ENCODE peak calls at places on chromosomes 2 and 18, in five cellular contexts. One of them, this sample, is unnamed.

GRCh38 chr2:25311866-25312575 is 29.7 kb downstream of the DNMT3A start:
- DNase-seq in tibial artery: no peak
- DNase-seq in progenitor cell of endocrine pancreas: no peak
- DNase-seq in psoas muscle: peak
- DNase-seq in cardiac fibroblast: no peak
- DNase-seq in this sample: no peak

GRCh38 chr18:79387214-79387613 is 8.5 kb upstream of the NFATC1 start:
- DNase-seq in progenitor cell of endocrine pancreas: no peak
- DNase-seq in tibial artery: no peak
- DNase-seq in cardiac fibroblast: no peak
- DNase-seq in psoas muscle: no peak
- DNase-seq in this sample: no peak

GRCh38 chr18:7514796-7515440 is 52.2 kb upstream of the PTPRM start:
- DNase-seq in tibial artery: no peak
- DNase-seq in cardiac fibroblast: no peak
- DNase-seq in psoas muscle: no peak
- DNase-seq in progenitor cell of endocrine pancreas: peak
- DNase-seq in this sample: no peak

GRCh38 chr2:43513216-43513615 is 82.6 kb downstream of the THADA start:
- DNase-seq in progenitor cell of endocrine pancreas: no peak
- DNase-seq in cardiac fibroblast: no peak
- DNase-seq in tibial artery: no peak
- DNase-seq in psoas muscle: no peak
- DNase-seq in this sample: no peak

GRCh38 chr2:124640221-124640750 is 615.2 kb downstream of the CNTNAP5 start:
- DNase-seq in tibial artery: no peak
- DNase-seq in cardiac fibroblast: no peak
- DNase-seq in progenitor cell of endocrine pancreas: no peak
- DNase-seq in psoas muscle: no peak
- DNase-seq in this sample: no peak

GRCh38 chr2:173232956-173233744 is 121.5 kb upstream of the CDCA7 start:
- DNase-seq in cardiac fibroblast: peak
- DNase-seq in tibial artery: no peak
- DNase-seq in psoas muscle: no peak
- DNase-seq in progenitor cell of endocrine pancreas: no peak
- DNase-seq in this sample: no peak

GRCh38 chr2:97901862-97902261 is 93.9 kb downstream of the TMEM131 start:
- DNase-seq in progenitor cell of endocrine pancreas: no peak
- DNase-seq in cardiac fibroblast: no peak
- DNase-seq in psoas muscle: no peak
- DNase-seq in tibial artery: no peak
- DNase-seq in this sample: no peak

GRCh38 chr2:8679827-8680731 is 1.8 kb upstream of the ID2 start:
- DNase-seq in tibial artery: peak
- DNase-seq in cardiac fibroblast: peak
- DNase-seq in psoas muscle: no peak
- DNase-seq in progenitor cell of endocrine pancreas: no peak
- DNase-seq in this sample: no peak

GRCh38 chr2:238155051-238155760 is 3.6 kb upstream of the ERFE start:
- DNase-seq in tibial artery: no peak
- DNase-seq in progenitor cell of endocrine pancreas: no peak
- DNase-seq in cardiac fibroblast: peak
- DNase-seq in psoas muscle: peak
- DNase-seq in this sample: no peak

GRCh38 chr18:8952796-8953760 is 149.4 kb upstream of the NDUFV2 start:
- DNase-seq in progenitor cell of endocrine pancreas: no peak
- DNase-seq in cardiac fibroblast: peak
- DNase-seq in psoas muscle: no peak
- DNase-seq in tibial artery: no peak
- DNase-seq in this sample: no peak

GRCh38 chr2:217802261-217802660 is 200.5 kb downstream of the TNS1 start:
- DNase-seq in cardiac fibroblast: no peak
- DNase-seq in psoas muscle: peak
- DNase-seq in tibial artery: peak
- DNase-seq in progenitor cell of endocrine pancreas: no peak
- DNase-seq in this sample: no peak

GRCh38 chr18:61998957-61999356 is 106.2 kb upstream of the RNF152 start:
- DNase-seq in cardiac fibroblast: peak
- DNase-seq in progenitor cell of endocrine pancreas: no peak
- DNase-seq in tibial artery: no peak
- DNase-seq in psoas muscle: no peak
- DNase-seq in this sample: no peak

GRCh38 chr2:240390091-240391073 is 45.1 kb upstream of the GPC1 start:
- DNase-seq in psoas muscle: peak
- DNase-seq in cardiac fibroblast: no peak
- DNase-seq in progenitor cell of endocrine pancreas: no peak
- DNase-seq in tibial artery: peak
- DNase-seq in this sample: no peak

GRCh38 chr18:60010984-60011383 is 111.2 kb downstream of the PMAIP1 start:
- DNase-seq in progenitor cell of endocrine pancreas: no peak
- DNase-seq in cardiac fibroblast: no peak
- DNase-seq in tibial artery: no peak
- DNase-seq in psoas muscle: no peak
- DNase-seq in this sample: no peak

GRCh38 chr2:132645943-132646804 is 23.8 kb downstream of the LYPD1 start:
- DNase-seq in cardiac fibroblast: no peak
- DNase-seq in tibial artery: no peak
- DNase-seq in psoas muscle: no peak
- DNase-seq in progenitor cell of endocrine pancreas: no peak
- DNase-seq in this sample: no peak

GRCh38 chr18:45086777-45087176 is 406.1 kb downstream of the SETBP1 start:
- DNase-seq in cardiac fibroblast: no peak
- DNase-seq in psoas muscle: no peak
- DNase-seq in progenitor cell of endocrine pancreas: no peak
- DNase-seq in tibial artery: no peak
- DNase-seq in this sample: no peak

GRCh38 chr2:229922449-229923386 is at the start of gene FBXO36:
- DNase-seq in progenitor cell of endocrine pancreas: peak
- DNase-seq in psoas muscle: peak
- DNase-seq in cardiac fibroblast: peak
- DNase-seq in tibial artery: no peak
- DNase-seq in this sample: peak

GRCh38 chr18:34494359-34494696 is 215.8 kb upstream of the DTNA start:
- DNase-seq in cardiac fibroblast: no peak
- DNase-seq in progenitor cell of endocrine pancreas: no peak
- DNase-seq in tibial artery: peak
- DNase-seq in psoas muscle: peak
- DNase-seq in this sample: no peak

GRCh38 chr2:44237221-44237620 is 38.1 kb upstream of the SLC3A1 start:
- DNase-seq in tibial artery: no peak
- DNase-seq in progenitor cell of endocrine pancreas: no peak
- DNase-seq in psoas muscle: no peak
- DNase-seq in cardiac fibroblast: no peak
- DNase-seq in this sample: no peak

GRCh38 chr2:189799531-189799930 is 15.3 kb downstream of the PMS1 start:
- DNase-seq in progenitor cell of endocrine pancreas: no peak
- DNase-seq in cardiac fibroblast: peak
- DNase-seq in tibial artery: no peak
- DNase-seq in psoas muscle: no peak
- DNase-seq in this sample: no peak

GRCh38 chr2:189794308-189794707 is 10.1 kb downstream of the PMS1 start:
- DNase-seq in tibial artery: no peak
- DNase-seq in psoas muscle: no peak
- DNase-seq in cardiac fibroblast: no peak
- DNase-seq in progenitor cell of endocrine pancreas: no peak
- DNase-seq in this sample: no peak

GRCh38 chr2:189798312-189799029 is 14.2 kb downstream of the PMS1 start:
- DNase-seq in progenitor cell of endocrine pancreas: no peak
- DNase-seq in cardiac fibroblast: peak
- DNase-seq in psoas muscle: no peak
- DNase-seq in tibial artery: no peak
- DNase-seq in this sample: no peak

GRCh38 chr2:189799030-189799331 is 14.7 kb downstream of the PMS1 start:
- DNase-seq in progenitor cell of endocrine pancreas: no peak
- DNase-seq in tibial artery: no peak
- DNase-seq in psoas muscle: no peak
- DNase-seq in cardiac fibroblast: no peak
- DNase-seq in this sample: no peak

DNA sequence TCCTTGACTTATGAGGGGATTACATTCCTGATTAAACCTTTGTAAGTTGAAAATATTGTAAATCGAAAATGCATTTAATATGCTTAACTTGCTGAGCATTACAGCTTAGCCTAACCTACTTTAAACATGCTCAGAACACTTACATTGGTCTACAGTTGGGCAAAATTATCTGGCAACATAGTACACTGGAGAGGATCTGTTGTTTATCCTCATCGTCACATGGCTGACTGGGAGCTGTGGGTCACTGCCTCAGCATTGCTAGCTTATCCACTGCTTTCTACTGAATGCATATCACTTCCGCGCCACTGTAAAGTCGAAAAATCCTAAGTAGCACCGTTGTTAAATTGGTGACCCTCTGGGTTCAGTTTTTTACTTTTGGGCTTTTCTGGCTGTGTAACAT is 13.7 kb downstream of the PMS1 start:
- DNase-seq in cardiac fibroblast: no peak
- DNase-seq in psoas muscle: no peak
- DNase-seq in tibial artery: no peak
- DNase-seq in progenitor cell of endocrine pancreas: no peak
- DNase-seq in this sample: no peak
- TF ChIP-seq CTCF in cardiac fibroblast: no peak
- TF ChIP-seq CTCF in psoas muscle: no peak
- TF ChIP-seq CTCF in tibial artery: no peak
- TF ChIP-seq CTCF in progenitor cell of endocrine pancreas: no peak
- TF ChIP-seq CTCF in this sample: no peak

DNA sequence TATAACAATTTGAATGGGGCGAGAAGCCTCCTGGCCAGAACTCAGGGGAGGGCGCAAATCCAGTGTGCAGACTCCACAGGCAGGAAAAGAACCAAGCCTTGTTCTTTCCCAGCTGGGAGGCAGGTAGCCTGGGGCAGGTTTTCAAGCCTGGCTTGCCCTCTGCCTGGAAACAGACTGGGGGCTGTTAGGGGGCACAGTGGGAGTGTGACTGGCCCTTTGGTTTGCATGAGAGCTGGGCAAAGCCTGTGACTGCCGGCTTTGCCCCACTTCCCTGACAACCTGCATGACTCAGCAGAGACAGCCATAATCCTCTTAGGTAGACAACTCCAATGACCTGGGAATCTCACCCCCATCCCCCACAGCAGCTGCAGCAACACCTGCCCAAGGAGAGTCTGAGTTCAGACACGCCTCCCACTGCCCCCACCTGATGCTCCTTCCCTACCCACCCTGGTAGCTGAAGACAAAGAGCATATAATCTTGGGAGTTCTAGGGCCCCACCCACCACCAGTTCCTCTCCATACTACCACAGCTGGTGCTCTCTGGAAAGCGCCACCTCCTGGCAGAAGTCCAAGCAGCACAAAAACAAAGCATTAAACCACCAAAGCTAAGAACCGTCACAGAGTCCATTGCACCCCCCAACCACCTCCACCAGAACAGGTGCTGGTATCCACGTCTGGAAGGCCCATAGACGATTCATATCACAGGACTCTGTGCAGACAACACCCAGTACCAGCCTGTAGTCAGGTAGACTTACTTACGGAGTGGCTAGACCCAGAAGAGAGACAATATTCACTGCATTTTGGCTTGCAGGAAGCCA is 402.5 kb downstream of the STK39 start:
- DNase-seq in psoas muscle: no peak
- DNase-seq in tibial artery: no peak
- DNase-seq in cardiac fibroblast: no peak
- DNase-seq in progenitor cell of endocrine pancreas: no peak
- DNase-seq in this sample: no peak
- TF ChIP-seq CTCF in psoas muscle: no peak
- TF ChIP-seq CTCF in tibial artery: no peak
- TF ChIP-seq CTCF in cardiac fibroblast: no peak
- TF ChIP-seq CTCF in progenitor cell of endocrine pancreas: no peak
- TF ChIP-seq CTCF in this sample: peak

GRCh38 chr2:59787095-59787494 is 766.4 kb downstream of the BCL11A start:
- DNase-seq in cardiac fibroblast: no peak
- DNase-seq in psoas muscle: no peak
- DNase-seq in tibial artery: no peak
- DNase-seq in progenitor cell of endocrine pancreas: no peak
- DNase-seq in this sample: no peak

GRCh38 chr2:59790186-59791142 is 763.0 kb downstream of the BCL11A start:
- DNase-seq in progenitor cell of endocrine pancreas: no peak
- DNase-seq in cardiac fibroblast: no peak
- DNase-seq in tibial artery: no peak
- DNase-seq in psoas muscle: no peak
- DNase-seq in this sample: no peak

GRCh38 chr2:59786684-59787083 is 766.8 kb downstream of the BCL11A start:
- DNase-seq in tibial artery: no peak
- DNase-seq in cardiac fibroblast: no peak
- DNase-seq in psoas muscle: no peak
- DNase-seq in progenitor cell of endocrine pancreas: no peak
- DNase-seq in this sample: no peak

GRCh38 chr2:59789523-59789922 is 763.9 kb downstream of the BCL11A start:
- DNase-seq in tibial artery: no peak
- DNase-seq in cardiac fibroblast: no peak
- DNase-seq in psoas muscle: no peak
- DNase-seq in progenitor cell of endocrine pancreas: no peak
- DNase-seq in this sample: no peak
- TF ChIP-seq CTCF in tibial artery: no peak
- TF ChIP-seq CTCF in cardiac fibroblast: no peak
- TF ChIP-seq CTCF in psoas muscle: no peak
- TF ChIP-seq CTCF in progenitor cell of endocrine pancreas: peak
- TF ChIP-seq CTCF in this sample: peak

DNA sequence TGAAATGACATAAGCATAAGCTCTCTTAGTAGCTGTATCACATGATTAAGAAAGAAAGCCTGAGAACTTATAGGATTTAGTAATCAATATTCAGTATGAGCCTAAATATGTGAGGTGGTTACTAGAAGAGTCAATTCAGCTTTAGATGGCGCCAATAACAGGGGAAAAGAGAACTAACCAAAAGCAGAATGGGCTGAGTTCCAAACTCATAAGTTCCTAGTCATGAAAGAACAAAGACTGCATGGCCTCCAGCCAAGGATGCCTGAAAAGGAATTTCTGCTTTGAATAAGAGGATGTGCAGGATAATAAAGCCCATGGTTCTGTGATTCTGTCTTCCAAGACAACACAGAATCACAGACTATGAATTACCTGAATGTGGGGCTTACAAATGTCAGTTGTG is 196.5 kb downstream of the SATB2 start:
- DNase-seq in psoas muscle: no peak
- DNase-seq in progenitor cell of endocrine pancreas: no peak
- DNase-seq in tibial artery: no peak
- DNase-seq in cardiac fibroblast: peak
- DNase-seq in this sample: no peak
- TF ChIP-seq CTCF in psoas muscle: no peak
- TF ChIP-seq CTCF in progenitor cell of endocrine pancreas: no peak
- TF ChIP-seq CTCF in tibial artery: no peak
- TF ChIP-seq CTCF in cardiac fibroblast: no peak
- TF ChIP-seq CTCF in this sample: no peak